ENCODE peak calls at places on chromosomes 6 and 20, in seven cellular contexts. D is GM12878, S is HCT116, F is H1, T is SK-N-SH, V is K562, O is HepG2. B is an unnamed sample.

GRCh38 chr6:26233608-26234420 is 131.2 kb upstream of the BTN3A2 start:
- DNase-seq in F (no peak), O (no peak), T (peak), S (no peak), D (peak), V (peak), B (no peak)

GRCh38 chr6:31004794-31005193 is 5.5 kb upstream of the MUC22 start:
- DNase-seq in F (no peak), V (no peak), O (no peak), T (no peak), S (no peak), D (no peak), B (no peak)

GRCh38 chr6:166743415-166743814 is 116.4 kb upstream of the RPS6KA2 start:
- DNase-seq in O (no peak), F (peak), S (no peak), V (no peak), D (no peak), T (no peak), B (no peak)

GRCh38 chr6:139449611-139450000 is 75.2 kb upstream of the CITED2 start:
- DNase-seq in O (no peak), V (peak), F (no peak), T (no peak), D (no peak), S (no peak), B (no peak)

GRCh38 chr6:140226637-140227036 is 852.2 kb upstream of the CITED2 start:
- DNase-seq in F (no peak), V (no peak), S (no peak), D (no peak), T (no peak), O (no peak), B (no peak)

GRCh38 chr20:12975833-12976608 is 32.8 kb upstream of the SPTLC3 start:
- DNase-seq in V (no peak), F (no peak), T (no peak), S (no peak), D (no peak), O (no peak), B (no peak)

GRCh38 chr20:19407731-19408130 is 195.3 kb downstream of the SLC24A3 start:
- DNase-seq in D (no peak), V (no peak), O (no peak), S (no peak), T (no peak), F (no peak), B (no peak)

GRCh38 chr20:35511814-35512420 is 17.5 kb downstream of the C20orf173 start:
- DNase-seq in F (no peak), O (peak), T (peak), V (no peak), S (no peak), D (no peak), B (peak)

GRCh38 chr6:100115702-100116101 is 121.7 kb upstream of the MCHR2 start:
- DNase-seq in T (no peak), S (no peak), O (no peak), D (no peak), V (no peak), F (no peak), B (no peak)

GRCh38 chr6:113619077-113619476 is 238.1 kb upstream of the MARCKS start:
- DNase-seq in F (no peak), T (no peak), O (no peak), D (no peak), V (no peak), S (no peak), B (no peak)

GRCh38 chr6:26032387-26033131 is 54.7 kb upstream of the HFE start:
- DNase-seq in T (no peak), V (no peak), F (no peak), O (no peak), S (no peak), D (peak), B (no peak)

GRCh38 chr6:1382331-1382882 is 7.0 kb upstream of the FOXF2 start:
- DNase-seq in S (no peak), F (peak), O (no peak), T (no peak), D (no peak), V (no peak), B (no peak)

GRCh38 chr6:40387871-40388264 is 199.3 kb downstream of the LRFN2 start:
- DNase-seq in S (no peak), D (no peak), V (no peak), T (peak), O (no peak), F (no peak), B (no peak)

GRCh38 chr20:44832724-44833123 is 22.4 kb upstream of the RIMS4 start:
- DNase-seq in T (no peak), O (no peak), V (no peak), S (peak), F (no peak), D (no peak), B (peak)

GRCh38 chr20:50038574-50038991 is 55.8 kb downstream of the SNAI1 start:
- DNase-seq in D (no peak), O (peak), V (no peak), F (no peak), T (no peak), S (no peak), B (no peak)

GRCh38 chr20:6142348-6142993 is 19.6 kb upstream of the FERMT1 start:
- DNase-seq in O (peak), D (peak), T (peak), S (peak), V (peak), F (peak), B (peak)

DNA sequence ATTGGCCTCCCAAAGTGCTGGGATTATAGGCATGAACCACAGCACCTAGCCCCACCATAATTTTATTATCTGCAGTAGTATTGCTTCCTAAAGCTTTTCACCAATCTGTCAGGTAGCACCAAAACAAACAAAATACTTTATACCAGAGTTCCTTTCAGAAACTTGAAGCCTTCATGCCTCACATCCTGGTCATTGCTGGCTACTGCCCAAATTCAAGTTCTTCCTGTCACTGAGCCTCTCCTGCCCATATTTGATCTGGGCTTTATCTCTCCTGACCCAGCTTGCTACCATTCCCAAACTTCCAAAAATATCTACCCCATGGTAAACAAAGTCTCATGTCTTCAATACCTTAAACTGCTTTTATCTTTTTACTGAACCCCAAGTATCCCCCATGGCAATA is 34.9 kb upstream of the DST start:
- DNase-seq in S (no peak), O (no peak), V (no peak), D (no peak), F (no peak), T (no peak), B (no peak)
- TF ChIP-seq YY1 in S (no peak), O (no peak), V (no peak), D (no peak), F (no peak), T (no peak), B (no peak)

DNA sequence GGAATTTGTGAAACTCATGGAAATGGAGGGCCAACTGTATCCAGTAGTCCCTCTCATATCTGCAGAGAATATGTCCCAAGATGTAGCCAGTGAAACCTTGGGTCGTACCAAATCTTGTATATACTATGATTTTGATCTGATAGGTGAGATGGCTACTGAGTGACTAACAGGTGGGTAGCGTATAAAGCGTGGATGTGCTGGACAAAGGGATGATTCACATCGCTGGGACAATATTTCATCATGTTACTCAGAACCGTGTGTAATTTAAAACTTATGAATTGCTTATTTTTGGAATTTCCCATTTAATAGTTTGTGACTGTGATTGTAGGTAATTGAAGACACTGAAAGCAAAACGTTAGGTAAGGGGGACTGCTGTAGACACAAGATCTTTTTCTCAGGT is 144.1 kb downstream of the SMAP1 start:
- DNase-seq in T (no peak), V (no peak), F (no peak), D (no peak), S (no peak), O (no peak), B (no peak)
- TF ChIP-seq YY1 in T (no peak), V (no peak), F (no peak), D (no peak), S (no peak), O (no peak), B (no peak)

GRCh38 chr6:170075659-170076223 is 215.1 kb downstream of the DLL1 start:
- DNase-seq in F (peak), D (no peak), O (no peak), T (peak), S (no peak), V (no peak), B (no peak)

GRCh38 chr6:170074435-170074834 is 216.4 kb downstream of the DLL1 start:
- DNase-seq in V (no peak), D (no peak), S (no peak), T (no peak), F (no peak), O (no peak), B (no peak)

GRCh38 chr6:170073846-170074245 is 217.0 kb downstream of the DLL1 start:
- DNase-seq in D (no peak), V (no peak), O (no peak), T (no peak), F (no peak), S (no peak), B (no peak)

GRCh38 chr6:170074907-170075306 is 216.0 kb downstream of the DLL1 start:
- DNase-seq in D (no peak), T (no peak), F (peak), S (no peak), O (no peak), V (no peak), B (no peak)

DNA sequence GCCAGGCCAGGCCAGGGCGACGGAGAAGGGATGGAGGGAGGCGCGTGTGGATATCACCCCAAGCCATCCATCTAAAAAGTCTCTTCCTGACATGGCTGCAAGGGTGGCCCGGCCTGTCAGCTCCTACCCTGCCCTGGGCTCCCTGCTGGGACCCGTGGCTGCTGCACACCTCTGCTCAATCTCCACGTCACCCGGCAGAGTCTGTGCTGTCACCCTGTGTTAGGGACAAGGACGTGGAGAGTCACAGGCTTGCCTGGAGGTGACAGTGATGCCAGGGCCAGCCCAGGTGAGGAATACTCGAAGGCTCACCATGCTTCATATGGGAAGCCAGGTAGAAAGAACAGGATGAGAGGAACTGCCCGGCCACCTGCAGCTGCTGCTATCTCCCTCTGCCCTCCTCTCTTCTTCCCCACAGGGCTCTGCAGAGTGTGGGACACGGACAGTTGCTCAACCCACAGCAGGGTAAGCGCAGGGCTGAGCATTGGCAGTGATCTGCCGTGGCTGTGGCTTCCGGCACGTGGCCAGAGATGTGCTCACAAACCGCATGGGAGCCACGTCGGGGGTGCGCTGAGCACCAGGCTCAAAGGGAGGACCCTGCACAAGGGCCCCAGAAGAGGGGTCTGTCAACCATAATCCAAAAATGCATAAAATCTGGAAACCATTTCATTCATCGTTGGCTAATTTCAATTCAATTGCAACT is 214.3 kb downstream of the DLL1 start:
- DNase-seq in F (peak), S (no peak), D (no peak), V (no peak), O (no peak), T (peak), B (no peak)
- TF ChIP-seq YY1 in F (no peak), S (no peak), D (no peak), V (no peak), O (no peak), T (no peak), B (no peak)

DNA sequence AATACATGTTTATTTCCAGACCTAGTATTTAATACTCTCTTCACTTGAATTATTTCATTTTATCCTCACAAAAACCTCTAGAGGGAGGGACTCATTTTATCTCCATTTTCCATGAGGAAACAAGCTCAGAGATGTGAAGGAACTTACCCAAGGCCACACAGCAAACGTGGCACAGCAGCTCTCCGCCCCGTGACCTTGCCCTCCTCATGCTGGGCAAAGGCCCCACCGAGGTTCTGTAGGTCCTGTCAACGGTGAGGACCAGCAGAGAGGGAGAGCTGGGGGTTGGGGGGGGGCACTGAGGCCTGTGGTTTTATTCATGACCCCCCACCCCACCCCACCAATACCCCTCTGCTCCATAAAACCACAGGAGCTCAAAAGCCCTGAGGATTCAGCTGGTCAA is 40.9 kb upstream of the TLDC2 start:
- DNase-seq in D (no peak), S (no peak), T (no peak), F (no peak), V (no peak), O (no peak), B (no peak)
- TF ChIP-seq YY1 in D (no peak), S (no peak), T (no peak), F (no peak), V (no peak), O (no peak), B (no peak)

DNA sequence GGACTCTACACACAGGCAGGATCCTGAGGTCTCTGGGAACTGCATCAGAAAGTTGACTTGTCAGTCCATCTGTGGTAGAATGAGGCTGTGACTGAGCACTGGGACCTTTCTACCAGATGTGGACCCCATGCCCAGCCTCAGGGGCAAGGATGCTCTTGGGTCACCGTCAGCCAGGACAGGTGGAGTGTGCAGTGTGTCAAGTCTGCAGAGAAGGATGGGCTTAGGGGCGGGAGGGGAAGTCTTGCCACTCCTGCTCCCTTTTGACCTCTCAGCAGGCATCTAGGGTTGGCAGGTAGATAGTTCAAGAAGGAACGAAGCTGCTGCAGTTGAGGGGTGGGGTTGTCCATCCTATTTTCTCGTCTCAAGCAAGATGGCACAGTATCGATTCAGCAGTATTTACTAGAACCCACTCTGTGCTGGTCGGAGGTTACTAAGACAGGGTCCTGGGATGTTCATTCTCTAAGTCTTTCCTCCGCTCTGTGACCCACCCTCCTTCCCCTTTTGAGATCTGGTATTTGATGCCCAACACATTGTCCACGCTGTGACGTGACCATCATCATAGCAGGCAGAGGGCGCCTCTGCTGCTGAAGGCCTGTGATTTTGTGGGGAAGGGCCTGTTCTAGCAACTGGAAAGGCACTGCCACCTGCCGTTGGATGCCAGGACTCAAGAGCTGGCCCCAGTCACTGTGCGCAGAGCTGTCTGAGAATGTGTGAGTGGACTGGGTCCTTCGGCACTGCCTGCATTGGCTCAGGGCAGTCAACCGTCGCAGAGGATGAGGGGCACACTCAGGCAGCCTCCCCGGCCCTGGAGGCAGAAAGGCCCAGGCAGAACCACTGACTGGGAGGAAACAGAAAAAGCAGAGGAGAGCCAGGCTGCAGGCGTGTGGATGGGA is 23.2 kb downstream of the RBCK1 start:
- DNase-seq in S (peak), O (peak), V (peak), F (no peak), D (no peak), T (peak), B (peak)
- TF ChIP-seq YY1 in S (no peak), O (peak), V (no peak), F (no peak), D (no peak), T (no peak), B (no peak)

DNA sequence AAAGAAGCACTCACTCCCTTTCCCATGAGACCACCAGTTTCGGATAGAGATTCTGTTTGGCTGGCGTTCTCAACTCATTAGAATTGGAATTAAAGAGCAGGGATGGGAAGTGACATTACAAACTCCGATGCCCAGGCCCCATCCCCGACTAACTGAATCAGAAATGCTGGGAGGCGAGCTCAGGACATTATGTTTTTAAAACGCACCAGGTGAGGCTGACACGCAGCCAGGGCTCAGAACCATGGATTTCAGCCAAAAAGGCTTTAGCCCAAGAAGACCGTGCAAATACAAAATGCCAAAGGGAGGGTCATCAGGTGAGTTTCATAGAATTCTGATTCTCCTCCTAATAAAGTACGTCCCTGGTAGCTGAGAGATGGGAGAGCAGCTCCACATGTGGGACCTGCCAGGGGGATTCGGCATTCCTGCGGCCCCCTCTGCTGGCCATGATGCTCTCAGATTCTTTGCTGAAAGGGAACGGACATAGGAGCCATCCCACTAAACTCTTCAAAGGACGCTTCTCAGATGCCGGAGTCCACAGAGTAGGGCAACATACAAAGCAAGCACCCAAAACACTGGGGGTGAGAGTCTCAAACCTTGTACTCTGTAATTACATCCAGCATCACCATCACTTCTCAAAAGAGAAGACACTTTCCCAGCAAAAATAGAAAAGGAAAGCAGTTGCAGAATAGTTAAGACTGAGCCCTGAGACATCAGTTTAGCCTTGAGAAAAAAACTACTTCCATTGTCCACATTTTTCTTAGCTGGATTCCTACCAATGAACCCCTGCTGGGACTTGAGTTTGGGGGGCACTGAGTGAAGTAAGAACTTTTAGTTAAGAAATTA is 205.2 kb downstream of the BMP7 start:
- DNase-seq in T (peak), O (no peak), D (no peak), F (peak), V (peak), S (no peak), B (peak)
- TF ChIP-seq YY1 in T (no peak), O (no peak), D (no peak), F (no peak), V (no peak), S (no peak), B (no peak)

DNA sequence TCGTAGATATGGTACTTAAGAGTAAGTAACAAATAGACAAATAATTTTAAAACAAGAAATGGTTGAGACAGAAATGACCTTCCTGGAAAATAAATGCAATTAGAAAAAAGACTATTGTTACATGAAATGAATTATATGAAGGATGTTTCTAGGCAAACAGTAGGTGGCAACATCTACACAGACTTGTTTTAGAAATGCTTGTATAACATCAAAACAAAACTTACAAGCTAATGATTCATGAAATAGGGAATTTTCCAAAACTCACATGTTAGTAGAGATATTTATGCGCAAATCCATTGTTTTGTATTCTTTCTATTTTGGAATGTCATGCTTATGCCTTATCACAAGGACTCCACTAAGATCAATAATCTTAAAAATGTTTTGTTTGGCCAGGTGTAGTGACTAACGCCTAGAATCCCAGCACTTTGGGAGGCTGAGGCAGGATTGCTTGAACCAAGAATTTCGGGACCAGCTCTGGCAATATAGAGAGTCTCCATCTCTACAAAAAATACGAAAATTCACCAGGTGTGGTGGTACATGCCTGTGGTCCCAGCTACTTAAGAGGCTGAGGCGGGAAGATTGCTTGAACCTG is 32.3 kb upstream of the LGSN start:
- DNase-seq in D (peak), F (no peak), S (peak), V (no peak), T (no peak), O (peak), B (no peak)
- TF ChIP-seq YY1 in D (no peak), F (no peak), S (no peak), V (no peak), T (no peak), O (no peak), B (no peak)

B was measured in NT2/D1.